ENCODE peak calls at places on chromosomes 1 and 21, in eight cellular contexts. F is tibial nerve, C is IMR-90, R is BE2C, Q is RWPE2, M is breast epithelium, V is brain microvascular endothelial cell, L is cardiac muscle cell. H is an unnamed sample.

GRCh38 chr21:35868005-35868868 is 192.1 kb downstream of the SETD4 start:
- DNase-seq in M (no peak), F (no peak), L (no peak), V (no peak), Q (no peak), C (no peak), R (no peak), H (no peak)

GRCh38 chr21:31732891-31733520 is 1.1 kb upstream of the SCAF4 start:
- DNase-seq in C (peak), M (no peak), R (peak), L (peak), V (no peak), Q (no peak), F (no peak), H (peak)

GRCh38 chr1:110914676-110915075 is 41.7 kb downstream of the CD53 start:
- DNase-seq in F (no peak), R (no peak), L (no peak), V (no peak), C (peak), Q (no peak), M (no peak), H (no peak)

GRCh38 chr1:36006941-36007500 is 76.1 kb downstream of the AGO3 start:
- DNase-seq in R (peak), M (no peak), F (no peak), L (no peak), C (no peak), Q (no peak), V (no peak), H (no peak)

GRCh38 chr21:42189860-42190491 is 29.0 kb upstream of the ABCG1 start:
- DNase-seq in M (peak), V (no peak), R (no peak), C (no peak), Q (no peak), L (no peak), F (no peak), H (peak)

GRCh38 chr21:39908265-39908923 is 41.2 kb downstream of the PCP4 start:
- DNase-seq in L (no peak), V (no peak), R (no peak), M (no peak), Q (no peak), C (no peak), F (no peak), H (no peak)

GRCh38 chr1:82449671-82450070 is 648.9 kb downstream of the ADGRL2 start:
- DNase-seq in F (no peak), V (peak), C (no peak), Q (no peak), R (no peak), L (no peak), M (no peak), H (peak)

GRCh38 chr1:232591344-232591743 is 38.6 kb downstream of the SIPA1L2 start:
- DNase-seq in L (no peak), Q (no peak), M (no peak), C (no peak), V (no peak), F (no peak), R (no peak), H (no peak)

GRCh38 chr21:37276377-37276776 is 9.2 kb upstream of the VPS26C start:
- DNase-seq in F (no peak), V (no peak), Q (no peak), C (no peak), M (no peak), L (no peak), R (no peak), H (no peak)

GRCh38 chr1:34982820-34983376 is 2.2 kb downstream of the TMEM35B start:
- DNase-seq in Q (no peak), L (peak), V (no peak), R (no peak), C (no peak), F (no peak), M (no peak), H (peak)

GRCh38 chr1:36432616-36433015 is 17.6 kb downstream of the OSCP1 start:
- DNase-seq in M (no peak), V (no peak), R (no peak), L (no peak), Q (no peak), F (no peak), C (no peak), H (no peak)

GRCh38 chr1:68542586-68542985 is 45.7 kb upstream of the DEPDC1 start:
- DNase-seq in M (no peak), R (no peak), L (peak), Q (no peak), V (peak), F (no peak), C (no peak), H (no peak)

GRCh38 chr1:61171346-61171745 is 89.0 kb downstream of the NFIA start:
- DNase-seq in M (no peak), L (no peak), C (no peak), R (no peak), V (no peak), F (no peak), Q (no peak), H (no peak)

GRCh38 chr1:202561726-202562442 is 148.4 kb downstream of the SYT2 start:
- DNase-seq in C (no peak), L (no peak), V (no peak), R (no peak), M (no peak), Q (no peak), F (no peak), H (no peak)

GRCh38 chr1:229185913-229186312 is 85.0 kb upstream of the RAB4A start:
- DNase-seq in F (no peak), L (no peak), M (no peak), R (no peak), C (no peak), Q (no peak), V (no peak), H (no peak)

GRCh38 chr1:38891753-38892152 is 10.4 kb upstream of the GJA9 start:
- DNase-seq in F (no peak), C (peak), M (no peak), Q (no peak), R (no peak), V (no peak), L (no peak), H (no peak)

GRCh38 chr1:218377143-218377660 is 32.1 kb downstream of the TGFB2 start:
- DNase-seq in C (peak), Q (peak), F (no peak), L (peak), V (peak), M (no peak), R (no peak), H (peak)

GRCh38 chr1:114353233-114353632 is 157.8 kb downstream of the TRIM33 start:
- DNase-seq in R (peak), C (peak), F (peak), L (peak), V (peak), M (peak), Q (no peak), H (peak)

GRCh38 chr1:210376836-210377377 is 48.2 kb downstream of the HHAT start:
- DNase-seq in R (no peak), L (no peak), Q (no peak), F (no peak), C (peak), M (no peak), V (no peak), H (peak)

GRCh38 chr1:233010164-233010563 is 59.8 kb downstream of the NTPCR start:
- DNase-seq in M (no peak), C (peak), F (no peak), L (no peak), Q (no peak), V (no peak), R (no peak), H (no peak)

GRCh38 chr1:12180315-12180714 is 13.5 kb downstream of the TNFRSF1B start:
- DNase-seq in Q (no peak), M (peak), F (peak), R (no peak), C (no peak), L (no peak), V (no peak), H (no peak)

GRCh38 chr1:29425656-29426055 is 189.3 kb downstream of the PTPRU start:
- DNase-seq in R (no peak), C (no peak), L (no peak), Q (peak), V (no peak), F (no peak), M (no peak), H (no peak)

GRCh38 chr1:1671365-1672119 is 12.7 kb upstream of the CDK11B start:
- DNase-seq in F (no peak), M (no peak), Q (no peak), V (no peak), C (no peak), L (no peak), R (no peak), H (no peak)

GRCh38 chr21:33268736-33269441 is 2.7 kb downstream of the IL10RB start:
- DNase-seq in R (peak), V (no peak), F (no peak), C (no peak), Q (peak), M (peak), L (no peak), H (no peak)

GRCh38 chr1:209839875-209840491 is 12.2 kb downstream of the UTP25 start:
- DNase-seq in R (no peak), F (no peak), L (peak), Q (no peak), V (peak), M (no peak), C (peak), H (peak)

GRCh38 chr1:223831755-223832636 is 13.8 kb downstream of the TP53BP2 start:
- DNase-seq in M (no peak), L (peak), F (no peak), V (no peak), R (no peak), C (peak), Q (no peak), H (peak)

GRCh38 chr1:18380288-18380687 is 100.4 kb upstream of the KLHDC7A start:
- DNase-seq in L (no peak), R (no peak), C (no peak), V (no peak), F (no peak), M (no peak), Q (no peak), H (no peak)

GRCh38 chr1:170836146-170836545 is 99.2 kb upstream of the MROH9 start:
- DNase-seq in C (peak), R (no peak), F (no peak), Q (no peak), M (no peak), L (peak), V (peak), H (peak)

GRCh38 chr1:201648066-201648910 is 109.4 kb downstream of the NAV1 start:
- DNase-seq in C (peak), V (peak), L (peak), R (peak), Q (no peak), F (peak), M (no peak), H (peak)

GRCh38 chr1:185808675-185809074 is 74.5 kb downstream of the HMCN1 start:
- DNase-seq in C (no peak), M (no peak), F (no peak), Q (no peak), R (no peak), L (no peak), V (no peak), H (peak)

GRCh38 chr1:200279810-200280411 is 129.9 kb downstream of the ZNF281 start:
- DNase-seq in M (no peak), Q (no peak), L (peak), C (peak), F (peak), R (peak), V (peak), H (peak)

GRCh38 chr1:8889925-8890785 is 11.7 kb upstream of the ENO1 start:
- DNase-seq in C (peak), V (peak), L (peak), Q (peak), R (peak), F (peak), M (peak), H (peak)

GRCh38 chr1:15173863-15174614 is 20.5 kb downstream of the TMEM51 start:
- DNase-seq in Q (no peak), V (no peak), R (no peak), F (no peak), C (no peak), L (no peak), M (no peak), H (no peak)

GRCh38 chr21:33931799-33932390 is 16.3 kb upstream of the ATP5PO start:
- DNase-seq in V (no peak), L (peak), R (no peak), F (no peak), M (no peak), C (no peak), Q (no peak), H (peak)

GRCh38 chr1:214510477-214510876 is 40.9 kb downstream of the PTPN14 start:
- DNase-seq in F (no peak), C (no peak), R (no peak), M (no peak), V (no peak), L (no peak), Q (no peak), H (no peak)

GRCh38 chr1:53984701-53985100 is 33.3 kb downstream of the LDLRAD1 start:
- DNase-seq in V (no peak), C (no peak), L (no peak), F (no peak), M (no peak), R (no peak), Q (no peak), H (no peak)

GRCh38 chr1:171984850-171985485 is 143.7 kb downstream of the DNM3 start:
- DNase-seq in M (no peak), Q (no peak), V (no peak), R (no peak), L (peak), C (peak), F (no peak), H (peak)

GRCh38 chr1:27099154-27099903 is 55.6 kb downstream of the SLC9A1 start:
- DNase-seq in Q (no peak), R (peak), M (peak), L (peak), C (peak), F (peak), V (peak), H (peak)

GRCh38 chr1:159177273-159177907 is 6.0 kb downstream of the CADM3 start:
- DNase-seq in C (peak), M (no peak), R (no peak), L (peak), Q (no peak), V (peak), F (peak), H (peak)

GRCh38 chr1:20483098-20483832 is 2.7 kb downstream of the CAMK2N1 start:
- DNase-seq in C (no peak), F (no peak), M (no peak), Q (no peak), L (no peak), R (no peak), V (no peak), H (no peak)

DNA sequence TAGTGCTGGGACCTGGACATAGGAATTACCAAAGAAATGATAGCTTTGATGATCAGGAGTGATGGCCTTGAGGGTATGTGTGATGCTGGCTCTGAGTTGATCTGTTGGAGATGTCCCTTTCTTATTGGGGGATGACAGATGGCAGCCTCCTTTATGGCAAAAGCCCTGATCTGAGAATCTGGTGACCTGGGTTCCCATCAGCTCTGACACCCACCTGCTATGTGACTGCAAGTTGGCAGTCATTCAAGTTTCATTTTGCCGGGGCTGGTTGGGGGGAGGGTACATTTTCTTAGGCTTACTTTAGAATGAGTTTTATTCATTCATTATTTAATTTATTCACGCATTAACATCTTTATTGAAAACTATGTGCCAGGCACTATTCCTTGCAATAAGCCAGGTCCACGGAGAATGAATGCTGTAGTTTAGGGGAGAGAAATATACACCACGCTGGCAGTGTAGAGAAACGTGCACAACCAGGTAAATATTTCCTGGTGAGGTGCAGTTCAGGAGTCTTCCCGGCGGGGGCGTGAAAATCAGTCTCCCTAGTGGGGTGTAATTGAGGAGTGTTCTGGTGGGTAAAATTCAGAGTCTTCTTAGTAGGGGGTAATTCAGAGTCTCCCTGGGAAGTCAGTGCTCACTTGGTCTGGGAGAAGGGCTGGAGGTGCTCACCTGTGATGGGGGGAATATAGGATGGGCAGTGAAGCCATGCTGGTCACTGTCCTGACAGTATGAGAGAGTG is 401.3 kb downstream of the CAMTA1 start:
- DNase-seq in C (no peak), F (no peak), Q (no peak), L (no peak), M (no peak), V (no peak), R (no peak), H (no peak)
- TF ChIP-seq CTCF in C (no peak), F (no peak), Q (no peak), L (no peak), M (no peak), V (peak), R (no peak), H (no peak)

DNA sequence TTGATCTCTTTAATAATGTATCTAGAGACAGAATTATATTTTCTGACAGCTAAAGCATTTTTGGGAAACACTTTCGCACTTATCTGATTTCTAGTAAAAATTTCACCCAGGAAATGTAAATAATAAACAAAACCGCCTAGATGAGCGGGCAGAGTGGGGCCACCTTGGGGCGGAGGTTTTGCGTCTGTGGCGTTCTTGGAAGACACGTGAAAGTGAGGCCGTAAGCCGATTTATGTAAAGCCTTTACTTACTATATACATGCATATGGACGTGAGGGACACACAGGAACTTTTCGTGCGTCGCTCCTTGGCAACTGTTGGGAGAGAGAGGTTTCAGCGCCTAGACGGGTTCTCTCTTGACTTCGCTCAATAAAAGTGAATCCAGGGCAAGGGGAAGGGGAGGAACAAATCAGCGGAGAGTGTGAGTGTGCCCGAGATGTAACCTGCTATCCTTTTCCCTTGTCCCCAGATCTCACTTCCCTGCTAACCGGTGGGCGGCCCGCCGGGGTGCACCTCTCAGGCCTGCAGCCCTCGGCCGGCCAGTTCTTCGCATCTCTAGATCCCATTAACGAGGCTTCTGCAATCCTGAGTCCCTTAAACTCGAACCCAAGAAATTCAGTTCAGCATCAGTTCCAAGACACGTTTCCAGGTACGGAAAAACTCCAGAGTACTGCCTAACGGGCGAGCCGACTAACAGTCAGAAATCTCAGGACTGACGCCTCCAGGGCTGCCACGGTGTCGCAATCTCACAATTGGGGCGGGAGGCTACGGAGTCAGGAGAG is 1.7 kb downstream of the HLX start:
- DNase-seq in Q (no peak), R (no peak), V (no peak), L (peak), M (no peak), C (peak), F (peak), H (no peak)
- H3K4me3 ChIP-seq in Q (no peak), R (peak), V (peak), L (no peak), M (peak), C (peak), F (peak), H (peak)

DNA sequence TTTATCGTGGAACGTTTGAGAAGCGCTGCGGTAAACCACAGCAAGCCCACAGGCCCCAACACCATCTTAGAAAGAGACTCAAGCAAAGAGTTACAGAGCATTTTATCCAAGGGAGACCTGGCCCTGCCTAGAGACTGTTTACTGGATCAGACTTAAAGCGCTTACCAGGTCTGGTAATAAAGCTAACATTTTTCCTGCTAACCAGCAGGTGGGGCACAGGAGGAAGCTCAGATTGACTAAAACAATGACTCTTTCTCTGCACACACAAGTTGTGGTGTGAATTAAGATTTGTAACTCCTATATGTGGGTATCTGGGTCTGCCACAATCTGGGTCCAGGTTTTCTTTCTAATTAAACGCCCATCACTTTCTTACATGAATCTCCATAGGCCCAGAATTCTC is 136.5 kb upstream of the ETS2 start:
- DNase-seq in F (no peak), C (peak), M (no peak), Q (no peak), L (peak), R (no peak), V (peak), H (peak)
- TF ChIP-seq CTCF in F (no peak), C (peak), M (peak), Q (peak), L (peak), R (peak), V (peak), H (peak)

GRCh38 chr1:150322310-150322709 is 977 bp downstream of the PRPF3 start:
- DNase-seq in M (no peak), F (no peak), Q (no peak), C (peak), R (no peak), L (peak), V (no peak), H (peak)
- H3K4me3 ChIP-seq in M (peak), F (peak), Q (peak), C (peak), R (peak), L (peak), V (peak), H (peak)

GRCh38 chr1:244897476-244898254 is 33.3 kb upstream of the HNRNPU start:
- DNase-seq in F (no peak), V (no peak), M (no peak), Q (no peak), C (no peak), R (no peak), L (no peak), H (no peak)

GRCh38 chr1:244896550-244896949 is 32.2 kb upstream of the HNRNPU start:
- DNase-seq in C (peak), M (no peak), L (peak), V (peak), Q (no peak), F (no peak), R (no peak), H (peak)

DNA sequence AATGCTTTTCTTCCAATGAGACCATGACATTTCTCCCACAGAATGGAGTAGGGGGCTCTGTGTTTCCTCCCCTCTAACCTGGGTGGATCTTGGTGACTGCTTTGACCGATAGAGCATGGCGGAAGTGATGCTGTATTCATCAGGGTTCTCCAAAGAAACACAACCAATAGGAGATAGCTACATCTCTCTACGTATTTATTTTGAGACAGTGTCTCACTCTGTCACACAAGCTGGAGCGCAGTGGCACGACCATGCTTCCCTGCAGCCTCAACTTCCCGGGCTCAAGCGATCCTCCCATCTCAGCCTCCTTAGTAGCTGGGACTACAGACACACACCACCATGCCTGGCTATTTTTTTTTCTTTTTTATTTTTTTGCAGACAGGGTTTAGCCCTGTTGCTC is 29.5 kb upstream of the HNRNPU start:
- DNase-seq in R (no peak), M (no peak), V (no peak), L (no peak), Q (no peak), F (no peak), C (no peak), H (no peak)
- TF ChIP-seq CTCF in R (no peak), M (no peak), V (no peak), L (no peak), Q (no peak), F (no peak), C (no peak), H (no peak)

H was measured in AG10803.